ENCODE peak calls at places on chromosome 3, in four cellular contexts. T, N, X and M are unnamed samples. For H3K4me1, the result is how much of the 10 kb centered on the place peaks cover.

GRCh38 chr3:82259994-82260393 is 498.5 kb upstream of the GBE1 start:
- DNase-seq in N (no peak), T (no peak), X (no peak), M (no peak)

GRCh38 chr3:126452213-126452612 is 23.5 kb downstream of the ZXDC start:
- DNase-seq in T (no peak), N (no peak), X (no peak), M (no peak)

GRCh38 chr3:53525765-53526761 is 31.7 kb downstream of the CACNA1D start:
- DNase-seq in N (peak), X (no peak), T (no peak), M (no peak)

GRCh38 chr3:22371592-22372291 is 620.7 kb upstream of the ZNF385D start:
- DNase-seq in N (peak), X (peak), T (peak), M (no peak)

GRCh38 chr3:195760345-195760983 is 39.7 kb downstream of the MUC20 start:
- DNase-seq in T (no peak), N (no peak), X (no peak), M (no peak)

GRCh38 chr3:118889691-118890090 is 145.0 kb downstream of the IGSF11 start:
- DNase-seq in X (no peak), T (no peak), N (no peak), M (no peak)

GRCh38 chr3:32593903-32594525 is 23.4 kb upstream of the DYNC1LI1 start:
- DNase-seq in T (no peak), X (no peak), N (no peak), M (peak)

GRCh38 chr3:20064796-20065564 is 24.7 kb downstream of the KAT2B start:
- DNase-seq in X (no peak), T (no peak), N (no peak), M (no peak)

GRCh38 chr3:159620281-159620680 is 368.4 kb upstream of the IL12A start:
- DNase-seq in T (no peak), X (no peak), N (no peak), M (no peak)

GRCh38 chr3:69326821-69327433 is 59.0 kb downstream of the FRMD4B start:
- DNase-seq in X (no peak), T (no peak), N (no peak), M (no peak)

GRCh38 chr3:101279765-101280385 is 40.5 kb downstream of the IMPG2 start:
- DNase-seq in T (no peak), X (no peak), N (no peak), M (peak)

GRCh38 chr3:123540285-123540684 is 44.6 kb downstream of the HACD2 start:
- DNase-seq in N (no peak), X (no peak), T (no peak), M (no peak)

GRCh38 chr3:143428351-143428750 is 308.8 kb downstream of the CHST2 start:
- DNase-seq in N (no peak), X (no peak), T (no peak), M (no peak)

GRCh38 chr3:121520510-121520909 is 25.3 kb downstream of the POLQ start:
- DNase-seq in T (no peak), N (no peak), X (no peak), M (no peak)

GRCh38 chr3:120559228-120560061 is 36.7 kb upstream of the NDUFB4 start:
- DNase-seq in T (peak), X (peak), N (no peak), M (peak)

GRCh38 chr3:121496841-121497240 is 48.9 kb downstream of the POLQ start:
- DNase-seq in N (no peak), T (no peak), X (no peak), M (peak)

GRCh38 chr3:87900061-87900460 is 158.7 kb downstream of the CGGBP1 start:
- DNase-seq in X (peak), T (peak), N (no peak), M (no peak)

GRCh38 chr3:9947025-9947995 is 4.9 kb downstream of the PRRT3 start:
- DNase-seq in N (peak), T (peak), X (peak), M (peak)
- TF ChIP-seq CTCF in N (peak), T (peak), X (peak), M (peak)

GRCh38 chr3:80308637-80309036 is 540.8 kb upstream of the ROBO1 start:
- DNase-seq in N (no peak), T (no peak), X (no peak), M (no peak)

GRCh38 chr3:80307844-80308243 is 540.0 kb upstream of the ROBO1 start:
- DNase-seq in T (no peak), X (peak), N (no peak), M (no peak)
- H3K4me1 ChIP-seq in T (under half), X (under half), N (under half), M (under half)

GRCh38 chr3:171169443-171169842 is 142.9 kb upstream of the SLC2A2 start:
- DNase-seq in X (no peak), N (no peak), T (no peak), M (no peak)
- H3K27ac ChIP-seq in X (no peak), N (no peak), T (no peak), M (no peak)

GRCh38 chr3:43012189-43012588 is 33.1 kb downstream of the GASK1A start:
- DNase-seq in T (no peak), X (no peak), N (no peak), M (no peak)

GRCh38 chr3:43006825-43007224 is 27.7 kb downstream of the GASK1A start:
- DNase-seq in N (no peak), X (peak), T (no peak), M (no peak)

GRCh38 chr3:43011638-43012037 is 32.5 kb downstream of the GASK1A start:
- DNase-seq in X (no peak), N (no peak), T (no peak), M (no peak)

GRCh38 chr3:43013256-43013655 is 34.1 kb downstream of the GASK1A start:
- DNase-seq in X (no peak), T (no peak), N (no peak), M (no peak)

DNA sequence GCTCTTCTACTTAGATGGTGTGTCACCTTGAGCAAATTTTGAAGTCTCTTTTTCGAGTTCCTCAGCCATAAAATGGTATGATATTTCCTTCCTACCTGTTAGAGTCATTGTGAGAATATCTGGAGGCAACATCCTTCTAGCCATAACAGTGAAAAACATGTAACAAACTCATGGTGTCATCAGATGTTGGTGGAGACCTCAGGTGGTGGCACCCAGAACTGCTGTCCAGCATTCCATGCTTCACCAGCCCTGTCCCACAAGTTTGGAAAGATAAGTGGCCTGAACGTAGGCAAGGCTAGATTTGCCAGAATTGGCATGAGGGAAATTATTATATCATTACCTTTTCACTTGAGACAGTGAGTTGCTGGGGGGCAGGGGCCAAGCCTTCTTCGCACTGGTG is 30.4 kb downstream of the GASK1A start:
- DNase-seq in X (no peak), T (no peak), N (no peak), M (no peak)
- TF ChIP-seq CTCF in X (peak), T (peak), N (no peak), M (peak)

GRCh38 chr3:151209652-151210051 is 6.6 kb upstream of the GPR171 start:
- DNase-seq in N (no peak), T (no peak), X (no peak), M (peak)
- H3K4me1 ChIP-seq in N (under half), T (under half), X (under half), M (under half)

GRCh38 chr3:46854543-46854942 is 8.7 kb downstream of the MYL3 start:
- DNase-seq in X (no peak), N (no peak), T (no peak), M (no peak)
- H3K27ac ChIP-seq in X (no peak), N (no peak), T (no peak), M (no peak)

GRCh38 chr3:194339356-194339755 is 11.8 kb downstream of the CPN2 start:
- DNase-seq in N (no peak), T (peak), X (peak), M (no peak)
- TF ChIP-seq CTCF in N (no peak), T (peak), X (peak), M (peak)

GRCh38 chr3:37997791-37998370 is 7.3 kb downstream of the VILL start:
- DNase-seq in N (no peak), X (no peak), T (no peak), M (no peak)

GRCh38 chr3:37995652-37996641 is 5.4 kb downstream of the VILL start:
- DNase-seq in N (no peak), X (no peak), T (no peak), M (no peak)

GRCh38 chr3:37999836-38000235 is 9.2 kb downstream of the VILL start:
- DNase-seq in N (no peak), T (no peak), X (no peak), M (no peak)

GRCh38 chr3:37996785-37997301 is 6.3 kb downstream of the VILL start:
- DNase-seq in T (peak), N (no peak), X (peak), M (peak)

DNA sequence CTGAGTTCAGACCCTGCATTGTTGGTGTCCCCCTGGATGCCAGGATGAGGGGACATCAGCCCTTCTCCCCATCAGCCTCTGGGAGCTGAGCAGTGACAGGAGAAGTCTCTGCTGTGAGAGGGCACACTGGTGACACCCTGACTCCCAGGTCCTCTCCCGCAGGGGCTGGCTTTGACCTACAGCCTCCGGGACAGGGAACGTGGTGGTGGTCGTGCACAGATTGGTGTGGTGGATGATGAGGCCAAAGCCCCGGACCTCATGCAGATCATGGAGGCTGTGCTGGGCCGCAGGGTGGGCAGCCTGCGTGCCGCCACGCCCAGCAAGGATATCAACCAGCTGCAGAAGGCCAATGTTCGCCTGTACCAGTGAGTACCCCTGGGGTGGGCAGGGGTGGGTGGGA is 6.7 kb downstream of the VILL start:
- DNase-seq in X (no peak), N (no peak), T (no peak), M (no peak)
- H3K4me1 ChIP-seq in X (under half), N (under half), T (under half), M (under half)

DNA sequence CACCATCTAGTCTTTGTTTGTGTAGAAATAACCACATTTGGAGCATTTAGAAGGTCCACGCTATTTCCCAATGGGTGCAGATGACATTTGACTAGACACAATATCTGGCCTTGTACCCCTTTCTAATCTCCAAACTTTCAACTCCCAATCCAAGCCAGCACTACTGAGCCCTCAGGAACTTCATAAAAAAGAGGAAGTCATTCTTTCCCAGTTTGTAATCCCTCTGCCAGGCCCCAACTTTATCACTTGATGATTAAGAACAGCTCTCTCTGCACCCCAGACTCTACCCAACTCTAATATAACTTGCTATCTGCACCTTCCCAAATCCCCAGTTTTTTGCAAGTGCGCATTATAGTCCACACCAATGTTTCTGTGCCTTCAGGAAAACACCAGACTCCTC is 170.2 kb downstream of the KCNMB2 start:
- DNase-seq in T (no peak), N (no peak), X (no peak), M (no peak)
- H3K27ac ChIP-seq in T (no peak), N (no peak), X (no peak), M (peak)